ENCODE peak calls at places on chromosomes 16 and 17, in seven cellular contexts. B, Y, J, P, Z, F and N are unnamed samples.
A peak's percentile ranks its signal among the peaks of the same experiment; 100 is the strongest.

GRCh38 chr16:3824121-3824795 is 56.3 kb downstream of the CREBBP start:
- DNase-seq in Y (no peak), F (no peak), J (no peak), B (no peak), P (no peak), Z (no peak), N (peak; percentile 34)

GRCh38 chr17:76051071-76051467 is 21.2 kb downstream of the SRP68 start:
- DNase-seq in P (no peak), F (no peak), J (peak; percentile 30), Z (no peak), Y (no peak), B (no peak), N (no peak)

GRCh38 chr17:40095944-40096791 is 4.2 kb downstream of the NR1D1 start:
- DNase-seq in P (peak; percentile 49), F (no peak), B (peak; percentile 73), Y (no peak), Z (no peak), J (no peak), N (no peak)

GRCh38 chr17:76701471-76701967 is 9.2 kb downstream of the MXRA7 start:
- DNase-seq in J (no peak), F (no peak), P (no peak), B (no peak), Z (no peak), Y (no peak), N (no peak)

GRCh38 chr17:46742539-46743270 is 75.8 kb downstream of the WNT3 start:
- DNase-seq in Z (no peak), P (no peak), Y (no peak), J (peak; percentile 78), F (peak; percentile 58), B (no peak), N (peak; percentile 88)

GRCh38 chr17:39617446-39618251 is 9.1 kb upstream of the PPP1R1B start:
- DNase-seq in Y (peak; percentile 90), P (peak; percentile 40), B (peak; percentile 83), Z (no peak), J (no peak), F (peak; percentile 77), N (no peak)

GRCh38 chr16:65176603-65177002 is 54.7 kb upstream of the CDH11 start:
- DNase-seq in Y (no peak), P (peak; percentile 60), F (no peak), B (peak; percentile 10), Z (no peak), J (peak; percentile 59), N (no peak)

GRCh38 chr16:21227886-21228285 is 5.6 kb upstream of the ANKS4B start:
- DNase-seq in Z (no peak), Y (no peak), F (no peak), J (no peak), P (no peak), B (no peak), N (no peak)

GRCh38 chr16:2953706-2954105 is 10.4 kb upstream of the KREMEN2 start:
- DNase-seq in F (no peak), B (no peak), P (no peak), J (no peak), Y (no peak), Z (no peak), N (no peak)

GRCh38 chr17:76897023-76897422 is 28.8 kb downstream of the MGAT5B start:
- DNase-seq in Z (no peak), B (no peak), Y (no peak), J (no peak), F (no peak), P (no peak), N (no peak)

GRCh38 chr17:73546770-73547345 is 97.4 kb downstream of the SDK2 start:
- DNase-seq in F (peak; percentile 64), P (no peak), Z (no peak), J (no peak), B (peak; percentile 70), Y (peak; percentile 85), N (peak; percentile 59)

GRCh38 chr16:57873218-57873617 is 70.9 kb upstream of the KIFC3 start:
- DNase-seq in P (no peak), Y (no peak), F (no peak), B (no peak), Z (no peak), J (no peak), N (no peak)

GRCh38 chr17:51461578-51462004 is 201.2 kb downstream of the UTP18 start:
- DNase-seq in Z (no peak), Y (peak; percentile 75), J (peak; percentile 32), P (no peak), B (peak; percentile 22), F (peak; percentile 76), N (no peak)

GRCh38 chr17:66971730-66972441 is 7.4 kb downstream of the CACNG4 start:
- DNase-seq in Z (no peak), Y (no peak), P (no peak), F (no peak), B (no peak), J (no peak), N (no peak)
- TF ChIP-seq CTCF in Z (no peak), Y (no peak), P (no peak), F (no peak), B (no peak), J (no peak), N (no peak)

GRCh38 chr17:57201481-57201880 is 54.8 kb upstream of the MSI2 start:
- DNase-seq in F (no peak), Y (no peak), B (no peak), J (no peak), Z (no peak), P (no peak), N (no peak)
- H3K27me3 ChIP-seq in F (peaks cover 21% of the 10 kb centered on the region), Y (peaks cover 4% of the 10 kb centered on the region), B (no peaks in the 10 kb centered on the region), J (no peaks in the 10 kb centered on the region), Z (no peaks in the 10 kb centered on the region), P (no peaks in the 10 kb centered on the region), N (peaks cover 38% of the 10 kb centered on the region)

DNA sequence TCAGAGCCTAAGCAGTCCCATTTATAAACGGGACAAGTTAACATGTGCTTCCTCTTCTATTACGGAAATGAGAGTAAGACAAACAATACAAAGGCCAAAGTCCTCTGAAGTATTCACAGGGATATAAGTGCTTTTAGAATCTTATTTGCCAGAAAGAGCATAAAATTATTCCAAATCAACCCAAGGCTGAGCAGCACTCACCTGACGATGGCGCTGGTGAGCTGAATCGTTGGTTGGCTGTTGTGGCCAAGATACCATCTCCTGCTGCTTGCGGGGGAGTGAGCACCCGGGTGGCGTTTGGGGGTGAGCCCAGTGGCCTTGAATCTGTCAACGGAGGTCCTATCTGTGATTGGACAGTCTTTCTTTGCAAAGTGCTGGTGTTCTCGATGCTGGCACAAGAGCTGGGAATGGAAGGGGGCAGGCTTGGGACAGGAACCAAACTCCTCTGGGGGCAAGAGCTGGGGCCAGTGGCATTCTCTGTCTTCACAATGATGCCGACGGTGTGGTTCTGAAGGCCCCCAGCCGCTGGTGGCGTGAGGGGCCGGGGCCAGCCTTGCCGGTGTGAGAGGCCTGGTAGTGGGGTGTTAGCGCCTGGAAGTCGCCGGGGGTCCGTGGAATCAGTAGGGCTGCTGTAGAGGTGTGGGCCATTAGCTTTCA is 9.5 kb upstream of the DHRS13 start:
- DNase-seq in P (no peak), B (peak; percentile 68), F (peak; percentile 96), Z (no peak), Y (no peak), J (no peak), N (no peak)
- TF ChIP-seq CTCF in P (no peak), B (peak; percentile 51), F (peak; percentile 98), Z (no peak), Y (peak; percentile 43), J (peak; percentile 55), N (peak; percentile 42)

GRCh38 chr17:58268326-58268725 is 12.4 kb downstream of the MPO start:
- DNase-seq in F (no peak), B (no peak), J (no peak), Y (peak; percentile 39), Z (no peak), P (no peak), N (no peak)

GRCh38 chr17:58269557-58270291 is 11.0 kb downstream of the MPO start:
- DNase-seq in B (no peak), P (no peak), Z (no peak), J (no peak), F (no peak), Y (no peak), N (no peak)

GRCh38 chr17:58268774-58269556 is 11.8 kb downstream of the MPO start:
- DNase-seq in P (no peak), Z (no peak), F (no peak), J (no peak), Y (peak; percentile 40), B (no peak), N (no peak)

GRCh38 chr17:58265902-58266875 is 14.5 kb downstream of the MPO start:
- DNase-seq in B (no peak), P (no peak), Y (peak; percentile 12), F (no peak), J (no peak), Z (no peak), N (no peak)

GRCh38 chr17:58267347-58268324 is 13.1 kb downstream of the MPO start:
- DNase-seq in Y (peak; percentile 43), B (no peak), F (no peak), J (no peak), P (no peak), Z (no peak), N (no peak)
- H3K27me3 ChIP-seq in Y (peaks cover 27% of the 10 kb centered on the region), B (peaks cover 25% of the 10 kb centered on the region), F (peaks cover 35% of the 10 kb centered on the region), J (no peaks in the 10 kb centered on the region), P (no peaks in the 10 kb centered on the region), Z (no peaks in the 10 kb centered on the region), N (peaks cover 32% of the 10 kb centered on the region)

GRCh38 chr16:47144559-47144877 is 773 bp upstream of the NETO2 start:
- DNase-seq in Z (no peak), P (no peak), J (no peak), F (no peak), Y (no peak), B (no peak), N (no peak)
- TF ChIP-seq CTCF in Z (no peak), P (no peak), J (no peak), F (no peak), Y (no peak), B (no peak), N (no peak)